ENCODE peak calls at places on chromosomes 1 and 21, in five cellular contexts. A, J, C, M and B are unnamed samples. For H3K4me1, the result is how much of the 10 kb centered on the place peaks cover.

GRCh38 chr1:209266590-209267172 is 316.8 kb upstream of the CAMK1G start:
- DNase-seq in A (no peak), J (no peak), C (peak), M (no peak), B (peak)

GRCh38 chr1:3169621-3170356 is 100.8 kb downstream of the PRDM16 start:
- DNase-seq in A (no peak), J (no peak), C (no peak), M (no peak), B (no peak)

GRCh38 chr1:25245809-25246599 is 1.2 kb downstream of the RSRP1 start:
- DNase-seq in A (peak), J (peak), C (no peak), M (peak), B (no peak)

GRCh38 chr1:175521265-175522040 is 221.9 kb downstream of the TNR start:
- DNase-seq in A (no peak), J (no peak), C (no peak), M (no peak), B (no peak)

GRCh38 chr1:9503001-9503675 is 36.1 kb upstream of the SLC25A33 start:
- DNase-seq in A (no peak), J (no peak), C (no peak), M (no peak), B (no peak)

GRCh38 chr1:60069691-60070090 is 3.9 kb downstream of the C1orf87 start:
- DNase-seq in A (no peak), J (no peak), C (no peak), M (no peak), B (no peak)

GRCh38 chr1:78370779-78371482 is 119.8 kb upstream of the PTGFR start:
- DNase-seq in A (no peak), J (peak), C (no peak), M (no peak), B (no peak)

GRCh38 chr1:171763764-171764163 is 17.7 kb upstream of the METTL13 start:
- DNase-seq in A (no peak), J (no peak), C (no peak), M (no peak), B (no peak)

GRCh38 chr1:43760745-43761343 is 53.5 kb downstream of the ST3GAL3 start:
- DNase-seq in A (no peak), J (peak), C (no peak), M (no peak), B (no peak)

GRCh38 chr1:8127201-8127641 is 101.1 kb upstream of the ERRFI1 start:
- DNase-seq in A (no peak), J (peak), C (no peak), M (peak), B (peak)

GRCh38 chr1:203744008-203744972 is 20.7 kb upstream of the LAX1 start:
- DNase-seq in A (no peak), J (peak), C (no peak), M (no peak), B (no peak)

GRCh38 chr1:59007820-59008598 is 224.2 kb upstream of the JUN start:
- DNase-seq in A (no peak), J (peak), C (no peak), M (no peak), B (no peak)

GRCh38 chr1:11484321-11484655 is 5.3 kb downstream of the DISP3 start:
- DNase-seq in A (no peak), J (no peak), C (no peak), M (no peak), B (no peak)

GRCh38 chr21:26964379-26964778 is 2.5 kb downstream of the ADAMTS5 start:
- DNase-seq in A (no peak), J (peak), C (no peak), M (no peak), B (no peak)

GRCh38 chr1:2463396-2463795 is 12.7 kb upstream of the PLCH2 start:
- DNase-seq in A (no peak), J (no peak), C (no peak), M (no peak), B (no peak)

DNA sequence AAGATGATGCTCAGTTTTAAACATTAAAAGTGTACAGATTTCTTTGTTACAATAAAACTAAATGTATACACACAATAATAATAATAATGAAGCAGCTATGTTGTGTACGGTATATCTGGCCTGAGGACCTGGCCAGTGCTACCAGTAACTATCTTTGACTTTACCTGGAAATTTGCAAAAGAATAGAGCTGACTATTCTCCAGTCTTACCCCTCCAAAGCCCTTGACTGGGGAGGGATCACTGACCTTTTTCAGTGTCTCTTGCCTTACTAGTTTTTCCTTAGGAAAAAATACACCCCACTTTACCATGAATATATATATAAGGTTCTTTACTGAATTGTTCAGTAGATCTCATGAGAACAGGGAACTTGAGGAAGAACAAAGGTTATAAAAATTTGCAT is 24.8 kb upstream of the SLAMF1 start:
- DNase-seq in A (no peak), J (no peak), C (no peak), M (no peak), B (no peak)
- H3K4me1 ChIP-seq in A (under half), J (under half), C (under half), M (under half), B (under half)

GRCh38 chr1:156707486-156708244 is 2.3 kb upstream of the CRABP2 start:
- DNase-seq in A (no peak), J (peak), C (no peak), M (no peak), B (no peak)

GRCh38 chr1:156705321-156705917 is at the start of gene CRABP2:
- DNase-seq in A (no peak), J (peak), C (no peak), M (no peak), B (peak)

GRCh38 chr1:156705918-156706646 is 699 bp upstream of the CRABP2 start:
- DNase-seq in A (peak), J (peak), C (peak), M (no peak), B (peak)

GRCh38 chr1:156707027-156707426 is 1.6 kb upstream of the CRABP2 start:
- DNase-seq in A (no peak), J (no peak), C (no peak), M (no peak), B (no peak)

GRCh38 chr1:156706647-156707008 is 1.2 kb upstream of the CRABP2 start:
- DNase-seq in A (no peak), J (peak), C (no peak), M (no peak), B (peak)
- H3K4me3 ChIP-seq in A (no peak), J (peak), C (peak), M (no peak), B (peak)

GRCh38 chr1:53137729-53138128 is 4.7 kb downstream of the SLC1A7 start:
- DNase-seq in A (no peak), J (no peak), C (no peak), M (no peak), B (no peak)
- TF ChIP-seq CTCF in A (no peak), J (no peak), C (no peak), M (no peak), B (no peak)

GRCh38 chr1:225470210-225470609 is 42.4 kb upstream of the LBR start:
- DNase-seq in A (no peak), J (no peak), C (no peak), M (no peak), B (peak)
- H3K4me1 ChIP-seq in A (under half), J (under half), C (half or more), M (under half), B (under half)